ENCODE peak calls at places on chromosomes 5 and 9, in six cellular contexts. One of them, this sample, is unnamed.

GRCh38 chr5:83472508-83473343 is 1.2 kb downstream of the VCAN start:
- DNase-seq in NCI-H1105 treated with DMSO at 0.1 percent for 48 hours: peak; percentile 9
- DNase-seq in thoracic aorta: peak; percentile 37
- DNase-seq in WERI-Rb-1: peak; percentile 44
- DNase-seq in iPS-NIHi11: peak; percentile 20
- DNase-seq in cardiac fibroblast: peak; percentile 55
- DNase-seq in this sample: no peak

GRCh38 chr9:124855944-124856773 is 2.9 kb downstream of the WDR38 start:
- DNase-seq in iPS-NIHi11: peak; percentile 77
- DNase-seq in NCI-H1105 treated with DMSO at 0.1 percent for 48 hours: no peak
- DNase-seq in thoracic aorta: no peak
- DNase-seq in cardiac fibroblast: no peak
- DNase-seq in WERI-Rb-1: peak; percentile 86
- DNase-seq in this sample: peak; percentile 46

GRCh38 chr5:150674376-150674821 is 13.3 kb downstream of the MYOZ3 start:
- DNase-seq in thoracic aorta: no peak
- DNase-seq in iPS-NIHi11: no peak
- DNase-seq in WERI-Rb-1: no peak
- DNase-seq in cardiac fibroblast: peak; percentile 20
- DNase-seq in NCI-H1105 treated with DMSO at 0.1 percent for 48 hours: no peak
- DNase-seq in this sample: no peak

GRCh38 chr5:179346875-179347274 is 1.6 kb upstream of the ADAMTS2 start:
- DNase-seq in NCI-H1105 treated with DMSO at 0.1 percent for 48 hours: no peak
- DNase-seq in iPS-NIHi11: no peak
- DNase-seq in WERI-Rb-1: no peak
- DNase-seq in thoracic aorta: no peak
- DNase-seq in cardiac fibroblast: no peak
- DNase-seq in this sample: no peak

GRCh38 chr5:123156577-123157296 is 67.7 kb downstream of the PRDM6 start:
- DNase-seq in cardiac fibroblast: peak; percentile 69
- DNase-seq in WERI-Rb-1: no peak
- DNase-seq in iPS-NIHi11: no peak
- DNase-seq in thoracic aorta: no peak
- DNase-seq in NCI-H1105 treated with DMSO at 0.1 percent for 48 hours: no peak
- DNase-seq in this sample: peak; percentile 38

GRCh38 chr9:89518466-89519392 is 20.8 kb upstream of the SEMA4D start:
- DNase-seq in WERI-Rb-1: no peak
- DNase-seq in iPS-NIHi11: no peak
- DNase-seq in cardiac fibroblast: no peak
- DNase-seq in thoracic aorta: no peak
- DNase-seq in NCI-H1105 treated with DMSO at 0.1 percent for 48 hours: no peak
- DNase-seq in this sample: no peak

GRCh38 chr5:172600571-172600970 is 40.5 kb upstream of the NEURL1B start:
- DNase-seq in NCI-H1105 treated with DMSO at 0.1 percent for 48 hours: no peak
- DNase-seq in WERI-Rb-1: no peak
- DNase-seq in cardiac fibroblast: no peak
- DNase-seq in iPS-NIHi11: no peak
- DNase-seq in thoracic aorta: no peak
- DNase-seq in this sample: no peak

GRCh38 chr9:134445000-134445399 is 118.7 kb downstream of the RXRA start:
- DNase-seq in iPS-NIHi11: no peak
- DNase-seq in NCI-H1105 treated with DMSO at 0.1 percent for 48 hours: no peak
- DNase-seq in cardiac fibroblast: no peak
- DNase-seq in thoracic aorta: no peak
- DNase-seq in WERI-Rb-1: no peak
- DNase-seq in this sample: no peak

GRCh38 chr5:124309241-124309977 is 437.0 kb downstream of the ZNF608 start:
- DNase-seq in iPS-NIHi11: peak; percentile 29
- DNase-seq in WERI-Rb-1: no peak
- DNase-seq in NCI-H1105 treated with DMSO at 0.1 percent for 48 hours: no peak
- DNase-seq in thoracic aorta: no peak
- DNase-seq in cardiac fibroblast: no peak
- DNase-seq in this sample: peak; percentile 20

GRCh38 chr9:132412089-132412488 is 2.1 kb downstream of the CFAP77 start:
- DNase-seq in thoracic aorta: no peak
- DNase-seq in cardiac fibroblast: peak; percentile 21
- DNase-seq in WERI-Rb-1: peak; percentile 75
- DNase-seq in iPS-NIHi11: peak; percentile 43
- DNase-seq in NCI-H1105 treated with DMSO at 0.1 percent for 48 hours: peak; percentile 15
- DNase-seq in this sample: no peak

GRCh38 chr9:123174887-123175518 is 93.4 kb downstream of the STRBP start:
- DNase-seq in iPS-NIHi11: peak; percentile 19
- DNase-seq in WERI-Rb-1: no peak
- DNase-seq in thoracic aorta: no peak
- DNase-seq in cardiac fibroblast: no peak
- DNase-seq in NCI-H1105 treated with DMSO at 0.1 percent for 48 hours: no peak
- DNase-seq in this sample: no peak

GRCh38 chr9:4980046-4980727 is 4.9 kb upstream of the JAK2 start:
- DNase-seq in iPS-NIHi11: no peak
- DNase-seq in cardiac fibroblast: no peak
- DNase-seq in NCI-H1105 treated with DMSO at 0.1 percent for 48 hours: no peak
- DNase-seq in WERI-Rb-1: no peak
- DNase-seq in thoracic aorta: no peak
- DNase-seq in this sample: peak; percentile 43

GRCh38 chr5:141638771-141639170 is 2.0 kb downstream of the RELL2 start:
- DNase-seq in iPS-NIHi11: no peak
- DNase-seq in NCI-H1105 treated with DMSO at 0.1 percent for 48 hours: no peak
- DNase-seq in WERI-Rb-1: no peak
- DNase-seq in cardiac fibroblast: no peak
- DNase-seq in thoracic aorta: no peak
- DNase-seq in this sample: no peak

GRCh38 chr5:1409386-1410110 is 35.7 kb downstream of the SLC6A3 start:
- DNase-seq in iPS-NIHi11: peak; percentile 86
- DNase-seq in thoracic aorta: no peak
- DNase-seq in cardiac fibroblast: peak; percentile 20
- DNase-seq in WERI-Rb-1: no peak
- DNase-seq in NCI-H1105 treated with DMSO at 0.1 percent for 48 hours: no peak
- DNase-seq in this sample: no peak

GRCh38 chr9:78982849-78983248 is 588.9 kb upstream of the TLE4 start:
- DNase-seq in cardiac fibroblast: no peak
- DNase-seq in thoracic aorta: no peak
- DNase-seq in iPS-NIHi11: no peak
- DNase-seq in WERI-Rb-1: no peak
- DNase-seq in NCI-H1105 treated with DMSO at 0.1 percent for 48 hours: no peak
- DNase-seq in this sample: peak; percentile 29

GRCh38 chr5:152066760-152067159 is 142.1 kb upstream of the GLRA1 start:
- DNase-seq in thoracic aorta: no peak
- DNase-seq in WERI-Rb-1: no peak
- DNase-seq in NCI-H1105 treated with DMSO at 0.1 percent for 48 hours: no peak
- DNase-seq in iPS-NIHi11: no peak
- DNase-seq in cardiac fibroblast: no peak
- DNase-seq in this sample: no peak

GRCh38 chr9:135219676-135220600 is 132.5 kb downstream of the OLFM1 start:
- DNase-seq in iPS-NIHi11: no peak
- DNase-seq in cardiac fibroblast: no peak
- DNase-seq in thoracic aorta: no peak
- DNase-seq in NCI-H1105 treated with DMSO at 0.1 percent for 48 hours: no peak
- DNase-seq in WERI-Rb-1: peak; percentile 1
- DNase-seq in this sample: no peak

GRCh38 chr9:78932849-78933627 is 636.1 kb downstream of the PSAT1 start:
- DNase-seq in iPS-NIHi11: no peak
- DNase-seq in cardiac fibroblast: peak; percentile 57
- DNase-seq in NCI-H1105 treated with DMSO at 0.1 percent for 48 hours: no peak
- DNase-seq in WERI-Rb-1: no peak
- DNase-seq in thoracic aorta: no peak
- DNase-seq in this sample: peak; percentile 22

GRCh38 chr5:92599217-92599810 is 981.7 kb downstream of the NR2F1-AS1 start:
- DNase-seq in WERI-Rb-1: no peak
- DNase-seq in iPS-NIHi11: no peak
- DNase-seq in NCI-H1105 treated with DMSO at 0.1 percent for 48 hours: no peak
- DNase-seq in thoracic aorta: no peak
- DNase-seq in cardiac fibroblast: no peak
- DNase-seq in this sample: no peak

GRCh38 chr9:114347675-114348074 is 18.0 kb downstream of the ORM2 start:
- DNase-seq in iPS-NIHi11: no peak
- DNase-seq in cardiac fibroblast: no peak
- DNase-seq in WERI-Rb-1: no peak
- DNase-seq in NCI-H1105 treated with DMSO at 0.1 percent for 48 hours: no peak
- DNase-seq in thoracic aorta: no peak
- DNase-seq in this sample: no peak

GRCh38 chr9:37529111-37529510 is 43.4 kb downstream of the POLR1E start:
- DNase-seq in thoracic aorta: no peak
- DNase-seq in cardiac fibroblast: no peak
- DNase-seq in NCI-H1105 treated with DMSO at 0.1 percent for 48 hours: peak; percentile 15
- DNase-seq in iPS-NIHi11: peak; percentile 46
- DNase-seq in WERI-Rb-1: no peak
- DNase-seq in this sample: no peak

GRCh38 chr5:76406014-76406413 is 2.9 kb downstream of the IQGAP2 start:
- DNase-seq in iPS-NIHi11: no peak
- DNase-seq in cardiac fibroblast: no peak
- DNase-seq in WERI-Rb-1: no peak
- DNase-seq in NCI-H1105 treated with DMSO at 0.1 percent for 48 hours: no peak
- DNase-seq in thoracic aorta: no peak
- DNase-seq in this sample: no peak

This sample was measured in LoVo.